ENCODE peak calls at places on chromosome 2, in four cellular contexts. A is K562, C is H1, O is GM12878. T is an unnamed sample.

GRCh38 chr2:109135572-109136185 is 6.7 kb downstream of the SH3RF3 start:
- DNase-seq in O (no peak), A (no peak), C (no peak), T (no peak)

GRCh38 chr2:38975009-38975408 is 85.3 kb downstream of the ARHGEF33 start:
- DNase-seq in C (no peak), O (no peak), A (no peak), T (no peak)

GRCh38 chr2:677056-677949 is at the start of gene TMEM18:
- DNase-seq in C (peak; percentile 88), A (peak; percentile 77), O (peak; percentile 97), T (peak; percentile 89)

GRCh38 chr2:19861771-19862170 is 40.0 kb downstream of the TTC32 start:
- DNase-seq in C (no peak), O (no peak), A (no peak), T (no peak)

GRCh38 chr2:42328148-42328833 is 32.7 kb downstream of the COX7A2L start:
- DNase-seq in C (no peak), A (no peak), O (no peak), T (no peak)

GRCh38 chr2:84556190-84556589 is 39.9 kb downstream of the DNAH6 start:
- DNase-seq in A (no peak), C (no peak), O (no peak), T (no peak)

GRCh38 chr2:88831792-88832248 is 140.3 kb downstream of the RPIA start:
- DNase-seq in C (peak; percentile 62), A (peak; percentile 71), O (no peak), T (peak; percentile 54)

GRCh38 chr2:71952572-71953188 is 195.0 kb downstream of the CYP26B1 start:
- DNase-seq in A (no peak), O (no peak), C (no peak), T (no peak)

GRCh38 chr2:75729861-75730260 is 19.1 kb upstream of the GCFC2 start:
- DNase-seq in O (no peak), C (no peak), A (no peak), T (peak; percentile 26)

GRCh38 chr2:230505162-230505561 is 89.2 kb downstream of the SP100 start:
- DNase-seq in A (no peak), C (no peak), O (peak; percentile 70), T (no peak)

GRCh38 chr2:149383340-149383739 is 53.0 kb downstream of the LYPD6 start:
- DNase-seq in O (no peak), C (no peak), A (no peak), T (peak; percentile 10)

GRCh38 chr2:169069341-169069740 is at the start of gene DHRS9:
- DNase-seq in A (no peak), C (no peak), O (no peak), T (no peak)

GRCh38 chr2:232363784-232364615 is 14.6 kb upstream of the ALPP start:
- DNase-seq in O (peak; percentile 24), A (no peak), C (no peak), T (no peak)

GRCh38 chr2:84832772-84833461 is 48.0 kb downstream of the TRABD2A start:
- DNase-seq in C (no peak), O (peak; percentile 13), A (no peak), T (no peak)

GRCh38 chr2:94769733-94770132 is 101.5 kb upstream of the TEKT4 start:
- DNase-seq in A (no peak), O (no peak), C (no peak), T (no peak)

GRCh38 chr2:188937228-188938220 is 36.6 kb upstream of the COL3A1 start:
- DNase-seq in C (no peak), O (no peak), A (no peak), T (peak; percentile 5)

GRCh38 chr2:237223208-237223861 is 137.6 kb downstream of the COPS8 start:
- DNase-seq in O (no peak), A (no peak), C (no peak), T (no peak)

GRCh38 chr2:43344911-43345373 is 118.5 kb upstream of the ZFP36L2 start:
- DNase-seq in O (no peak), A (peak; percentile 25), C (no peak), T (peak; percentile 68)
- TF ChIP-seq NRF1 in O (no peak), A (no peak), C (no peak), T (no peak)

GRCh38 chr2:146716591-146716990 is 1128.2 kb upstream of the ACVR2A start:
- DNase-seq in O (no peak), C (no peak), A (no peak), T (no peak)

GRCh38 chr2:146720170-146720569 is 1124.7 kb upstream of the ACVR2A start:
- DNase-seq in A (no peak), O (no peak), C (no peak), T (no peak)

GRCh38 chr2:146721486-146721885 is 1123.3 kb upstream of the ACVR2A start:
- DNase-seq in A (no peak), O (no peak), C (no peak), T (no peak)
- TF ChIP-seq EP300 in A (no peak), O (no peak), C (no peak), T (no peak)

GRCh38 chr2:120693121-120693520 is 42.5 kb upstream of the GLI2 start:
- DNase-seq in A (no peak), O (no peak), C (no peak), T (no peak)
- TF ChIP-seq NRF1 in A (no peak), O (no peak), C (no peak), T (no peak)

GRCh38 chr2:217066510-217067270 is 206.8 kb upstream of the TNP1 start:
- DNase-seq in C (no peak), O (no peak), A (no peak), T (no peak)
- TF ChIP-seq EP300 in C (no peak), O (no peak), A (no peak), T (no peak)

DNA sequence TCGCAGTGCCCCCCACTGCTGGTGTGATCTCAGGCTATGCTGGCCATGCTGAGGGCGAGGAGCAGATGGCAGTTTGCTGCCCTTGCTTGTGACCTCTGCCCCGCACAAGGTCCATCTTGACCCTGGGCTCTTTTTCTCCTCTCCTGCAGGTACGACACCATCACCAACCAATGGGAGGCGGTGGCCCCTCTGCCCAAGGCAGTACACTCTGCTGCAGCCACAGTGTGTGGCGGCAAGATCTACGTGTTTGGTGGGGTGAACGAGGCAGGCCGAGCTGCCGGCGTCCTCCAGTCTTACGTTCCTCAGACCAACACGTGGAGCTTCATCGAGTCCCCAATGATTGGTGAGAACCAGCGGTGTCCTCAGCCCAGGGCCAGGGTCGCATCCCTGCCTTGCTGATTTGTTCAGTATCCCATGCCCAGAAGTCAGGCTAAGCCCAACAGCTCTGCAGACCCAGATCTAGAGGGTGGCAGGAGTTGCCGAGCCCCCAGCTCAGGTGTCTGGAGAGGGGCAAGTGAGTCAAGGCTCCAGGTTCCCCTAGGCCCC is 223.8 kb downstream of the ATAD2B start:
- DNase-seq in C (no peak), A (no peak), O (no peak), T (no peak)
- TF ChIP-seq NRF1 in C (no peak), A (no peak), O (no peak), T (no peak)

GRCh38 chr2:61017556-61018318 is at the start of the genes PEX13 and PUS10:
- DNase-seq in A (peak; percentile 80), O (peak; percentile 17), C (peak; percentile 31), T (peak; percentile 86)
- TF ChIP-seq EP300 in A (no peak), O (no peak), C (no peak), T (no peak)

GRCh38 chr2:118864207-118864606 is 16.8 kb upstream of the EN1 start:
- DNase-seq in O (no peak), C (no peak), A (no peak), T (no peak)

GRCh38 chr2:118861242-118861641 is 13.8 kb upstream of the EN1 start:
- DNase-seq in O (no peak), C (no peak), A (no peak), T (no peak)

GRCh38 chr2:118859157-118859770 is 11.8 kb upstream of the EN1 start:
- DNase-seq in O (no peak), A (no peak), C (no peak), T (no peak)

GRCh38 chr2:118860506-118860905 is 13.1 kb upstream of the EN1 start:
- DNase-seq in A (no peak), C (no peak), O (no peak), T (no peak)

GRCh38 chr2:118861741-118862140 is 14.3 kb upstream of the EN1 start:
- DNase-seq in A (no peak), C (no peak), O (no peak), T (no peak)
- TF ChIP-seq NRF1 in A (no peak), C (no peak), O (no peak), T (no peak)

DNA sequence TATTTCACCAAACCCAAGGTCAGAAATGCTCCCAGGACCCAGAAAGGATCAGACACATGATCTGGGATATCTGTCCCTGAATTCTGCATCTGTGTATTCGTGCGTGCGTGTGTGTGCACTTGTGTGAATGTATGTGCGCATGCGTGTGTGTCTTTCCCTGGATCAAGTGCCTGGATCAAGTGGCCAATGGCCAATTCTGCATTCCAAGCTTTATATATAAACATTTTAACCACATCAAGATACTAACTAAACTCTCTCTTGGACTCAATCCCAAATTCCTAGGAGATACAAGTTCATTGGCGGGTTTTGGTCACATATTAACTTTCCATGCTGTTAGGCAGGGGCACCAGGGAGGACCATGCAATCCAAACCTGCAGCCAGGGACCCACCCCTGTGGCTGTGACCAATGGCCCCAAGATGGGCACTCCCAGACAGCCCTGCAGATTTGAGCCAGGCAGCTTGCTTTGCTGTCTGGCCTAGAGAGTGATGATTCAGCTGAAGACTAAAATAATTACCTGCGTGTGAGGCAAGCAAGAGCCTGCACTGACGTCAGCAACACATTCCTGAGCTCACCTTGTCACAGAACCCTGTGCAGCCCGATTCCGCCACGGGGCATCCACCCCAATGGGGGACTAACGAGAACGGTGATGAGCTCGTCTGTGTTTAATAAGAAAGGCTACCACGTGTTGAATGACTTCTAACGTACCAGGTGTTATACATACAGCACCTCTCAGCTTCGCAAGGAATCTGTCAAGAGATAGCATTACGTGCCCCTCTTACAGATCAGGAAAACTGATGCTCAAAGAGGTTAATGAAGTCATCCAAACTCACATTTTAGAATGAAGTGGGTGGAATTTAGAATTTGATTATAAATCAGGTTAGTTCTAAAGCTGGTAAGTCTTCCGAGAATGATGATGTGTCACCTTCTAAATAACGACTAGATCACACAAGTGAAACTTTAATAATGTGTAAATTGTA is 45.4 kb upstream of the ROCK2 start:
- DNase-seq in O (no peak), C (no peak), A (no peak), T (no peak)
- TF ChIP-seq EP300 in O (no peak), C (no peak), A (no peak), T (no peak)

DNA sequence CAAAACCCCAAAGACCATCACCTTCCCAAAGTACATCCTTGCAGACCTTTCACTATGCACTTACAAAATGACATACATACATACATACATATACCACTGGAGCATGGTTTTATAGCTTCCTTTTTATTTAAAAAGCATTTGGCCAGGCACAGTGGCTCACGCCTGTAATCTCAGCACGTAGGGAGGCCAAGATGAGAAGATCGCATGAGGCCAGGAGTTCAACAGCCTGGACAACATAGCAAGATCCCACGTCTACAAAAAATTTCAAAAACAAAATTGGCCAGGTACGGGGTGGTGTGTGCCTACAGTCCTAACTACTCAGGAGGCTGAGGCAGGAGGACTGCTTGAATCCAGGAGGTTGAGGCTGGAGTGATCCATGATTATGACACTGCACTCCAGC is 29.9 kb upstream of the ADAM17 start:
- DNase-seq in C (no peak), A (no peak), O (no peak), T (no peak)
- TF ChIP-seq NRF1 in C (no peak), A (no peak), O (no peak), T (no peak)

T was measured in SK-N-SH.